ENCODE peak calls at places on chromosomes 1 and 21, in five cellular contexts. P, S, R, K and D are unnamed samples.

GRCh38 chr1:93253471-93253870 is 72.9 kb downstream of the CCDC18 start:
- DNase-seq in P (no peak), S (no peak), R (no peak), K (no peak), D (no peak)

GRCh38 chr1:233448290-233448689 is 120.8 kb downstream of the MAP3K21 start:
- DNase-seq in P (no peak), S (no peak), R (no peak), K (no peak), D (no peak)

GRCh38 chr1:211604548-211604947 is 25.6 kb upstream of the SLC30A1 start:
- DNase-seq in P (no peak), S (no peak), R (no peak), K (no peak), D (no peak)

GRCh38 chr1:236143104-236143948 is 987 bp downstream of the GPR137B start:
- DNase-seq in P (peak), S (no peak), R (no peak), K (no peak), D (no peak)

GRCh38 chr1:7454895-7455784 is 316.0 kb upstream of the VAMP3 start:
- DNase-seq in P (peak), S (no peak), R (no peak), K (no peak), D (no peak)

GRCh38 chr21:28431022-28431421 is 561.7 kb downstream of the LTN1 start:
- DNase-seq in P (no peak), S (no peak), R (no peak), K (no peak), D (no peak)

GRCh38 chr1:73674945-73675561 is 522.9 kb downstream of the LRRIQ3 start:
- DNase-seq in P (no peak), S (no peak), R (no peak), K (no peak), D (no peak)

GRCh38 chr1:222926566-222926965 is 111.7 kb downstream of the DISP1 start:
- DNase-seq in P (no peak), S (no peak), R (no peak), K (no peak), D (no peak)

GRCh38 chr1:6580588-6581270 is 935 bp downstream of the ZBTB48 start:
- DNase-seq in P (no peak), S (no peak), R (no peak), K (no peak), D (no peak)

GRCh38 chr1:106721779-106722178 is 334.7 kb upstream of the PRMT6 start:
- DNase-seq in P (no peak), S (no peak), R (no peak), K (no peak), D (no peak)

GRCh38 chr1:109877320-109877771 is 33.3 kb upstream of the CSF1 start:
- DNase-seq in P (peak), S (peak), R (peak), K (peak), D (peak)

GRCh38 chr1:2042830-2043773 is 7.1 kb upstream of the PRKCZ start:
- DNase-seq in P (no peak), S (no peak), R (no peak), K (no peak), D (no peak)

GRCh38 chr1:46039571-46040052 is 92.8 kb downstream of the PIK3R3 start:
- DNase-seq in P (no peak), S (no peak), R (peak), K (no peak), D (peak)

GRCh38 chr1:34140011-34140676 is 24.9 kb downstream of the CSMD2 start:
- DNase-seq in P (no peak), S (no peak), R (no peak), K (no peak), D (peak)

GRCh38 chr1:14535619-14536355 is 62.7 kb upstream of the KAZN start:
- DNase-seq in P (no peak), S (no peak), R (no peak), K (no peak), D (no peak)

GRCh38 chr1:41322835-41323234 is 38.4 kb upstream of the FOXO6 start:
- DNase-seq in P (no peak), S (peak), R (no peak), K (no peak), D (peak)

GRCh38 chr1:234662148-234662547 is 52.2 kb upstream of the IRF2BP2 start:
- DNase-seq in P (no peak), S (no peak), R (no peak), K (no peak), D (peak)

GRCh38 chr1:245095903-245096302 is 58.9 kb upstream of the KIF26B start:
- DNase-seq in P (no peak), S (no peak), R (no peak), K (no peak), D (no peak)

GRCh38 chr1:156495401-156496140 is 5.0 kb downstream of the MEF2D start:
- DNase-seq in P (no peak), S (peak), R (peak), K (peak), D (no peak)

GRCh38 chr1:7650801-7651200 is 120.3 kb upstream of the VAMP3 start:
- DNase-seq in P (no peak), S (peak), R (no peak), K (no peak), D (no peak)

GRCh38 chr1:40820911-40821693 is 37.5 kb downstream of the KCNQ4 start:
- DNase-seq in P (no peak), S (no peak), R (no peak), K (no peak), D (no peak)

DNA sequence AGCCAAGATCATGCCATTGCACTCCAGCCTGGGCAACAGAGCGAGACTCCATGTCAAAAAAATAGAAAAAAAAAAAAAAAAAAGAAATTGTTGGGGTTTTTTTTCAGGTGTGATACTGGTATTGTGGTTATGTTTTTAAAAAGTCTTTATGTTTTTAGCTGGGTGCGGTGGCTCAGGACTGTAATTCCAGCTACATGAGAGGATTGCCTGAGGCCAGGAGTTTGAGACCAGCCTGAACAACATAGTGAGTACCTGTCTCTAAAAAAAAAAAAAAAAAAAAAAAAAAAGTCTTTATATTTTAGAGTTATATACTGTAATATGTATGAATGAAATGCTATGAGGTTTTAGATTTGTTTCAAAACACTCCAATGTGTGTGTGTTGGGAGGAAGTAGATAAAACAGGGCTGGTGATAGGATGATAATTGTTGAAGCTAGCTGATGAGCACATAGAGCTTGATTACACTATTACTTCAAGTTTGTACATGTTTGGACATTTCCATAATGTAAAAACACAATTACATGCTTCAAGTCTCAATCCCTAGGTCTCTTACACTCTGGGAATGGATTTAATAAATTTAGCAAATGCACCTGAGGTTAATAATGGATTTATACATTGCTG is 30.2 kb upstream of the ATP5PO start:
- DNase-seq in P (no peak), S (no peak), R (no peak), K (no peak), D (no peak)
- TF ChIP-seq EP300 in P (no peak), S (no peak), R (no peak), K (no peak), D (no peak)

GRCh38 chr1:51427438-51427837 is 91.6 kb downstream of the EPS15 start:
- DNase-seq in P (no peak), S (no peak), R (no peak), K (no peak), D (no peak)
- TF ChIP-seq EP300 in P (no peak), S (no peak), R (no peak), K (no peak), D (no peak)

GRCh38 chr1:176858421-176858916 is 306.0 kb downstream of the ASTN1 start:
- DNase-seq in P (no peak), S (no peak), R (no peak), K (no peak), D (no peak)
- TF ChIP-seq EP300 in P (no peak), S (no peak), R (no peak), K (no peak), D (no peak)

GRCh38 chr1:208159542-208160258 is 84.5 kb downstream of the PLXNA2 start:
- DNase-seq in P (peak), S (peak), R (peak), K (no peak), D (no peak)
- TF ChIP-seq EP300 in P (no peak), S (no peak), R (no peak), K (no peak), D (no peak)

DNA sequence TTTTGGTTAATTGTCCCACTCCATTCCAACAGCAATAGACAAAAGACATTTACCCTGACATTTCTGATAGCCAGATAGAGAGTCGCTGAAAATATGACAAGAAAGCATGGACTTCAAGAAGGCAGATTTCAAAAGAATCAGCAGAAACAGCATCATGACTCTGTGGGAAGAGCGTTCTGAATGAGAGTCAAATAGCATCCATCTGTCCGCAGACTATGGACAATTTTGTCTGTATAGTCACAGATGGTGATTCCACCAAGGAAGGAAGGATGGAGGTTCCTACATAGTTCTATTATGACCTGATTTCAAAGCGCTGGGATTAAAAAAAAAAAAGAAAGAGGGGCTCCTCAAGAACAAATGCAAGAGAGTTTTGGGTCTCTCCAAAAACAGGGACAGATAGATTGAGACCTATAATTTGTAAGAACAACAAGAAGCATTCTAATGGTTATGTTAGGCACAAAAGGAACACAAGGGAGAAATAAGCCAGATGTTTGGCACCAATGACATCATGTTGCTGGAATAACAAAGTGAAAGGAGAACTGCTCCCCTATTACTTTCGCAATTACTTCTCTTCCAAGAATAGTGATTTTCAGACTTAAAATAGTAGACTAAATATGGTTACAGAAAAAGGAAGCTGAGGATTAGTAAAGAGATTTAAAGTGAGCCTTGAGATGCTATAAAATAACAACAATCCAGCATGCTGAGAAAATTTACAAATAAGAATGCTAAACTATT is 28.5 kb downstream of the NIBAN1 start:
- DNase-seq in P (no peak), S (no peak), R (no peak), K (no peak), D (peak)
- TF ChIP-seq EP300 in P (no peak), S (no peak), R (no peak), K (no peak), D (no peak)

GRCh38 chr1:246333855-246334254 is 173.2 kb downstream of the SMYD3 start:
- DNase-seq in P (no peak), S (no peak), R (no peak), K (no peak), D (no peak)

GRCh38 chr1:246332078-246332477 is 175.0 kb downstream of the SMYD3 start:
- DNase-seq in P (no peak), S (no peak), R (no peak), K (no peak), D (no peak)

GRCh38 chr1:246335126-246335525 is 172.0 kb downstream of the SMYD3 start:
- DNase-seq in P (no peak), S (no peak), R (no peak), K (no peak), D (no peak)

GRCh38 chr1:246324711-246325110 is 182.4 kb downstream of the SMYD3 start:
- DNase-seq in P (no peak), S (no peak), R (no peak), K (no peak), D (no peak)

GRCh38 chr1:246329900-246330299 is 177.2 kb downstream of the SMYD3 start:
- DNase-seq in P (no peak), S (no peak), R (no peak), K (no peak), D (no peak)
- TF ChIP-seq EP300 in P (no peak), S (no peak), R (no peak), K (no peak), D (no peak)

GRCh38 chr1:51750218-51750617 is 128.3 kb downstream of the NRDC start:
- DNase-seq in P (no peak), S (no peak), R (no peak), K (no peak), D (no peak)
- TF ChIP-seq EP300 in P (no peak), S (no peak), R (no peak), K (no peak), D (no peak)

DNA sequence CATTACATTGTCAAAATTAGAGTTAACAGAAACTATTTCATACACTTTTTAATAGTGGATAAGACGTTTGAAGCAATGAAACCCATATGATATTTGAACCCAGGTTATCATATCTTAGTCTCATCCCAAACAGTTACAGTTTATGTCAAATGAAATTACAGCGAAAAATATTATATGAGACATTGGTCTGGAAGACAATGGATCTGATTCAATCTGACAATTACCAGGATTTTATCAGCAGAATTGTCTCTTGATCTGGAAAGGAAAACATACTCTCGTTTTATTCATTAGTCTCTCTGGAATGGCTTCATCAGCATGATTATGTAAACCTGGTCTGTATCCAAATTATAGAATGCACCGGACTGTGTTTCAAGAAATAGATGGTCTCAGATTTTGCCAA is 818.6 kb downstream of the NCAM2 start:
- DNase-seq in P (no peak), S (no peak), R (no peak), K (no peak), D (no peak)
- TF ChIP-seq EP300 in P (no peak), S (no peak), R (no peak), K (no peak), D (no peak)

DNA sequence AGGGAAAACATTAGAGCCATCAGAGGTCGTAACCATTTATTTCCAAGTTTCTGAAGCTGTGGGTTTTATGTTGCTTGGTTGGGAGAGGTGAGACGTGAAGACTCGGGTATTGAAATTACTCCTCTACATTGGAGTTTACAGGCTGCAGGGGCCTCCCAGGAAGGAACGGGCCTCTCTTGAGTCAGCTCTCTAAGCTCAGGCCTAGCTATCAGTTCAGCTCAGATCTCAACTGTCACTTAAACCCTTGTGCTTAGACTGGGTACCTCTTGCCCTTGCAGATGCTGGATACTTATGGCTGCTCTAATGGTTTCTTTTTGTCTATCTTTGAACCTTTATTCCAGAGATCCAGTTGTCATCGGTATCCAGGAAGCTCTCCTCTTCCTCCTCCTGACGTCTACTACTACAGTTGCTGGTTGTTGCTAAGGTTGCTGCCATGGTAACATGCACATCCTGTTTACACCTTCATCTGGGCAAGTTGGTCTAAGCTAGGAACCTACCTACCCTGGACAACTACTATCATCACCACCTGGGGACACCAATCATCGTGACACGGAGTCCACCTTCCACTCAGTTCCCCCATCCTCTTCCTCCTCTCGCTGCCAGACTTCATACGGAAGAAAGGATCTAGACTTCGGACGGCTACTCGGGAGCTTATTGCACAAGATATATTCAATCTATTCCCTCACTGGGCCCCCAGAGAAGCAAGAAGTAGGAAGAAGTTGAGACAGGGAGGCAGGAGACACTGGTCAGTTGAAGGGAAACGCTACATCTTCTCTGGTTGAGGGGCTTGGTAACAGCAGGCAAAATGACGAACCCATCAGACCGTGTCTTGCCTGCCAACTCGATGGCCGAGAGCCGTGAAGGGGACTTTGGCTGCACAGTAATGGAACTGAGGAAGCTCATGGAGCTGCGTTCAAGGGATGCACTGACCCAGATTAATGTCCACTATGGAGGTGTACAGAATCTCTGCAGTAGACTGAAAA is 56.1 kb downstream of the ATP2B4 start:
- DNase-seq in P (no peak), S (no peak), R (no peak), K (no peak), D (no peak)
- TF ChIP-seq EP300 in P (no peak), S (no peak), R (no peak), K (no peak), D (no peak)